ENCODE peak calls at places on chromosomes 13 and 19, in nine cellular contexts. Y is spleen, O is tibial nerve, D is A549, R is transverse colon, B is breast epithelium, M is upper lobe of left lung, T is heart left ventricle, W is esophagus squamous epithelium. C is an unnamed sample.
A peak's percentile ranks its signal among the peaks of the same experiment; 100 is the strongest.

GRCh38 chr19:6777434-6777833 is 4.9 kb downstream of the VAV1 start:
- DNase-seq in Y (no peak), O (no peak), D (no peak), R (no peak), B (no peak), M (no peak), T (no peak), W (no peak), C (no peak)

GRCh38 chr19:50663280-50663790 is 14.1 kb downstream of the C19orf81 start:
- DNase-seq in Y (no peak), O (no peak), D (peak; percentile 78), R (no peak), B (no peak), M (no peak), T (no peak), W (no peak), C (no peak)

GRCh38 chr13:98399756-98400155 is 177.2 kb downstream of the STK24 start:
- DNase-seq in Y (no peak), O (no peak), D (no peak), R (no peak), B (no peak), M (no peak), T (no peak), W (no peak), C (no peak)

GRCh38 chr13:100397627-100398026 is 191.0 kb downstream of the GGACT start:
- DNase-seq in Y (no peak), O (no peak), D (no peak), R (no peak), B (no peak), M (no peak), T (no peak), W (no peak), C (no peak)

GRCh38 chr19:13917888-13918406 is 11.9 kb downstream of the CC2D1A start:
- DNase-seq in Y (no peak), O (no peak), D (no peak), R (no peak), B (no peak), M (no peak), T (peak; percentile 62), W (no peak), C (no peak)

GRCh38 chr13:23748591-23748990 is 140.6 kb downstream of the MIPEP start:
- DNase-seq in Y (no peak), O (no peak), D (no peak), R (no peak), B (no peak), M (no peak), T (no peak), W (no peak), C (no peak)

GRCh38 chr19:15702590-15702930 is 25.3 kb upstream of the OR10H2 start:
- DNase-seq in Y (peak; percentile 78), O (peak; percentile 75), D (peak; percentile 44), R (peak; percentile 89), B (peak; percentile 69), M (peak; percentile 56), T (peak; percentile 80), W (peak; percentile 38), C (peak; percentile 74)

GRCh38 chr19:51572415-51572814 is 1.3 kb downstream of the ZNF175 start:
- DNase-seq in Y (no peak), O (no peak), D (no peak), R (no peak), B (no peak), M (no peak), T (no peak), W (no peak), C (no peak)

GRCh38 chr19:14433454-14434156 is 499 bp downstream of the PKN1 start:
- DNase-seq in Y (peak; percentile 86), O (no peak), D (no peak), R (peak; percentile 75), B (no peak), M (peak; percentile 86), T (no peak), W (no peak), C (peak; percentile 52)

GRCh38 chr13:97512732-97513131 is 78.8 kb downstream of the RAP2A start:
- DNase-seq in Y (no peak), O (no peak), D (no peak), R (no peak), B (no peak), M (no peak), T (no peak), W (no peak), C (no peak)

GRCh38 chr19:18046066-18046718 is 38.2 kb downstream of the ARRDC2 start:
- DNase-seq in Y (no peak), O (no peak), D (peak; percentile 54), R (peak; percentile 15), B (no peak), M (no peak), T (no peak), W (no peak), C (peak; percentile 32)

GRCh38 chr19:19661675-19662251 is 1.7 kb downstream of the ATP13A1 start:
- DNase-seq in Y (peak; percentile 79), O (no peak), D (no peak), R (peak; percentile 45), B (no peak), M (no peak), T (no peak), W (no peak), C (no peak)

GRCh38 chr19:37817180-37817911 is 38.0 kb upstream of the ZNF573 start:
- DNase-seq in Y (peak; percentile 84), O (peak; percentile 40), D (no peak), R (peak; percentile 66), B (peak; percentile 82), M (peak; percentile 94), T (peak; percentile 93), W (no peak), C (peak; percentile 70)

GRCh38 chr19:34399886-34400285 is 4.3 kb upstream of the PDCD2L start:
- DNase-seq in Y (no peak), O (no peak), D (no peak), R (no peak), B (no peak), M (no peak), T (no peak), W (no peak), C (no peak)

GRCh38 chr13:110538632-110539031 is 22.9 kb downstream of the RAB20 start:
- DNase-seq in Y (peak; percentile 80), O (no peak), D (no peak), R (peak; percentile 45), B (no peak), M (no peak), T (peak; percentile 77), W (no peak), C (peak; percentile 64)

GRCh38 chr19:16896098-16896912 is 7.5 kb downstream of the F2RL3 start:
- DNase-seq in Y (peak; percentile 86), O (no peak), D (no peak), R (peak; percentile 37), B (no peak), M (peak; percentile 87), T (no peak), W (no peak), C (no peak)

GRCh38 chr19:44113138-44113783 is at the start of gene ZNF225:
- DNase-seq in Y (peak; percentile 94), O (peak; percentile 90), D (peak; percentile 99), R (peak; percentile 96), B (peak; percentile 92), M (peak; percentile 79), T (peak; percentile 97), W (peak; percentile 65), C (peak; percentile 99)
- TF ChIP-seq POLR2A in Y (no peak), O (no peak), D (peak; percentile 61), R (no peak), B (no peak), M (peak; percentile 56), T (peak; percentile 49), W (no peak), C (peak; percentile 48)

GRCh38 chr19:3669134-3669436 is 31.2 kb downstream of the PIP5K1C start:
- DNase-seq in Y (no peak), O (no peak), D (no peak), R (no peak), B (no peak), M (no peak), T (no peak), W (no peak), C (no peak)

GRCh38 chr19:3667766-3668165 is 32.5 kb downstream of the PIP5K1C start:
- DNase-seq in Y (no peak), O (no peak), D (no peak), R (no peak), B (no peak), M (peak; percentile 71), T (no peak), W (no peak), C (no peak)

GRCh38 chr19:3665681-3666544 is 34.4 kb downstream of the PIP5K1C start:
- DNase-seq in Y (peak; percentile 93), O (peak; percentile 42), D (no peak), R (peak; percentile 70), B (peak; percentile 77), M (peak; percentile 92), T (peak; percentile 69), W (no peak), C (peak; percentile 48)

GRCh38 chr19:3668331-3669133 is 31.7 kb downstream of the PIP5K1C start:
- DNase-seq in Y (no peak), O (no peak), D (no peak), R (no peak), B (no peak), M (peak; percentile 66), T (peak; percentile 62), W (no peak), C (no peak)

GRCh38 chr19:3667037-3667638 is 33.1 kb downstream of the PIP5K1C start:
- DNase-seq in Y (no peak), O (no peak), D (no peak), R (no peak), B (no peak), M (peak; percentile 74), T (no peak), W (no peak), C (no peak)
- H3K4me3 ChIP-seq in Y (no peak overlapping the region), O (no peak overlapping the region), D (no peak overlapping the region), R (no peak overlapping the region), B (no peak overlapping the region), M (no peak overlapping the region), T (no peak overlapping the region), W (no peak overlapping the region), C (no peak overlapping the region)

GRCh38 chr13:113267642-113268405 is 29.2 kb upstream of the LAMP1 start:
- DNase-seq in Y (no peak), O (no peak), D (no peak), R (no peak), B (no peak), M (peak; percentile 64), T (no peak), W (no peak), C (no peak)
- TF ChIP-seq POLR2A in Y (no peak), O (no peak), D (no peak), R (no peak), B (no peak), M (no peak), T (no peak), W (no peak), C (no peak)

DNA sequence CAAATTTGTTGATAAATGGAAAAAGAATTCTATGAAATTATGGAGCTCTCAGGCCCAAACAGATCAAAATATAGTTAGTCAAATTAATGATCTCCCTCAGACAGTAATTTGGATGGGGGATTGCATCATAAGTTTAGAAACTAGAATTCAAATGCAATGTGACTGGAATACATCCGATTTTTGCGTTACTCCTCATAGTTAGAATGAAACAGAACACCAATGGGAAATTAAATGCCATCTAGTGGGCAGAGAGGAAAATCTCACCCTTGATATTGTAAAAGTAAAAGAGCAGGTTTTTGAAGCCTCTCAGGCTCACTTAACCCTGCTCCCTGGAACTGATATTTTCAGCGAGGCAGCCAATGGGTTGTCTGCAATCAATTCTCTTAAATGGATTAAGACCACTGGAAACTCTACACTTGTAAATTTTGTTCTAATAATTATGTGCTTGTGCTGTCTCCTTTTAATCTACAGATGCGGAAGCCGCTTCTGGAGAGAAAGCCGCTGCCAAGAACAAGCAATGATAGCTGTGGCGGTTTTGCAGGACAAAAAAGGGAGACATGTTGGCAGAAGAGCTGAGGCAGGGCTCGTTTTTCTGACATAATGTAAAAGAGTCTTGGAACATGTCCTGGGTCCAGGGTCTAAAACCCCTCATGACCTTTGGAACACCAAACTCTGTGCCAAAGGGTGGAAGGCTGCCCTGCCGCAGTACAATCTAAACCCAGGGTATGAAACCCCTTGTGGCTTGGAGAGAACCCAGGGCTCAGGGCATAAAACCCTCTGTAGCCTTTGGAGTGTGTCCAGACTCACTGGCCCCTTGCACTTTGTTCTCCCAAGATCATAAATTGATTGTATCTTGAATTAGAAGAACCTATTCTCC is 12.9 kb downstream of the ZNF417 start:
- DNase-seq in Y (no peak), O (no peak), D (peak; percentile 43), R (no peak), B (no peak), M (no peak), T (no peak), W (no peak), C (no peak)
- H3K4me3 ChIP-seq in Y (no peak overlapping the region), O (no peak overlapping the region), D (no peak overlapping the region), R (no peak overlapping the region), B (no peak overlapping the region), M (no peak overlapping the region), T (no peak overlapping the region), W (no peak overlapping the region), C (no peak overlapping the region)